ENCODE peak calls at places on chromosomes 6 and 20, in eight cellular contexts. U is NB4, D is esophagus squamous epithelium, K is transverse colon, A is uterus, E is heart left ventricle, W is IMR-90, H is spleen. R is an unnamed sample.
A peak's percentile ranks its signal among the peaks of the same experiment; 100 is the strongest.

GRCh38 chr6:2853766-2854393 is 12.2 kb upstream of the SERPINB1 start:
- DNase-seq in W (peak; percentile 89), K (peak; percentile 54), H (no peak), E (no peak), A (peak; percentile 52), D (no peak), U (peak; percentile 83), R (peak; percentile 23)

GRCh38 chr20:48350291-48350988 is 477.4 kb downstream of the PREX1 start:
- DNase-seq in K (no peak), A (no peak), E (no peak), D (no peak), H (no peak), U (peak; percentile 34), W (no peak), R (no peak)

GRCh38 chr20:50559856-50560623 is 49.9 kb downstream of the PTPN1 start:
- DNase-seq in K (no peak), A (no peak), D (no peak), U (no peak), H (no peak), W (no peak), E (no peak), R (no peak)

GRCh38 chr20:57480444-57481152 is 44.3 kb downstream of the CTCFL start:
- DNase-seq in D (no peak), E (no peak), H (peak; percentile 86), W (no peak), K (no peak), A (no peak), U (peak; percentile 94), R (no peak)

GRCh38 chr6:113381957-113382356 is 475.2 kb upstream of the MARCKS start:
- DNase-seq in E (peak; percentile 52), D (no peak), A (no peak), W (peak; percentile 75), H (no peak), U (peak; percentile 19), K (peak; percentile 14), R (peak; percentile 62)

GRCh38 chr20:17469631-17470030 is 61.5 kb downstream of the BFSP1 start:
- DNase-seq in A (no peak), E (no peak), U (no peak), H (no peak), W (no peak), K (no peak), D (no peak), R (no peak)

GRCh38 chr6:111944541-111944940 is 71.3 kb upstream of the FYN start:
- DNase-seq in U (no peak), W (no peak), D (no peak), K (no peak), A (no peak), E (no peak), H (no peak), R (no peak)

GRCh38 chr20:64196831-64197418 is 32.7 kb downstream of the MYT1 start:
- DNase-seq in E (no peak), H (no peak), D (no peak), U (no peak), K (no peak), A (no peak), W (no peak), R (no peak)

GRCh38 chr6:137794510-137795200 is 72.4 kb upstream of the TNFAIP3 start:
- DNase-seq in A (no peak), U (peak; percentile 63), W (no peak), D (no peak), H (no peak), K (no peak), E (no peak), R (no peak)
- H3K4me3 ChIP-seq in A (no peak overlapping the region), U (no peak overlapping the region), W (no peak overlapping the region), D (no peak overlapping the region), H (no peak overlapping the region), K (no peak overlapping the region), E (no peak overlapping the region), R (no peak overlapping the region)

GRCh38 chr6:32637219-32637880 is at the start of gene HLA-DQA1:
- DNase-seq in H (peak; percentile 77), D (no peak), A (no peak), U (no peak), W (no peak), E (peak; percentile 27), K (no peak), R (no peak)

GRCh38 chr6:32641122-32641521 is 3.9 kb downstream of the HLA-DQA1 start:
- DNase-seq in W (no peak), A (no peak), E (no peak), U (no peak), K (no peak), H (no peak), D (no peak), R (no peak)

GRCh38 chr6:32637883-32638282 is 677 bp downstream of the HLA-DQA1 start:
- DNase-seq in W (no peak), U (no peak), E (no peak), D (no peak), A (no peak), H (no peak), K (no peak), R (no peak)

GRCh38 chr6:32638521-32639219 is 1.5 kb downstream of the HLA-DQA1 start:
- DNase-seq in H (no peak), U (no peak), W (no peak), E (no peak), K (no peak), A (no peak), D (no peak), R (no peak)

GRCh38 chr6:32639440-32640394 is 2.5 kb downstream of the HLA-DQA1 start:
- DNase-seq in U (no peak), A (no peak), H (no peak), W (no peak), K (no peak), D (no peak), E (no peak), R (no peak)
- TF ChIP-seq POLR2A in U (no peak), A (no peak), H (no peak), W (no peak), K (no peak), D (no peak), E (no peak), R (no peak)

DNA sequence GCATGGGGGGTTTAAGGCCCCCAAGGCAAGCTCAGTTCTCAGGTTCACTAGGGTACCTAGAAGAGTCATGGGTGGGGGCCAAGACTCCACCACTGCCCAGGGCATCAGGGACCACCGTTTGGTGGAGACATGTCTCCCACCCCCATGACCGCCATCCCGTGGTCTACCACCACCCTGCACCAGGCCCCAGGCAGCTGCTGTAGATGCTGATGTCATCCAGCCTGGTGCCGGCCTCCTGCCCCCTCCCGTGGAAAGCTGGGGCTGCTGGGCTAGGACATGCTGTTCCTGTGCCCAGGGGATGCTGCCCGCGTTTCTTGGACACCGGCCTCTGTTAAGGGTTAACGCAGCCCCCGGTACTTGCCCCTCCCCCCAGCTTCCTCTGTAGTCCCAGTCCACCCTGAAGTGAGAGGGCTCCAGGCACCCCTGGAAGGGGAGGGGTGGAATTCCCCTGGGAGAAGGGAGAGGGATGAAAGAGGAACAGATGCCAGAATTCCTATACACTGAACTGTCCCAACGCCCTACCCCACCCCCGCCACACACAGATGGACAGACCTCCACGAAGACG is 587 bp downstream of the IP6K3 start:
- DNase-seq in U (peak; percentile 41), H (no peak), A (peak; percentile 81), K (peak; percentile 58), E (peak; percentile 83), D (no peak), W (peak; percentile 61), R (no peak)
- H3K4me3 ChIP-seq in U (no peak overlapping the region), H (peak overlapping the region; percentile 28), A (no peak overlapping the region), K (peak overlapping the region; percentile 6), E (peak overlapping the region; percentile 65), D (peak overlapping the region; percentile 12), W (no peak overlapping the region), R (peak overlapping the region; percentile 7)

GRCh38 chr20:43513298-43514061 is 6.0 kb downstream of the L3MBTL1 start:
- DNase-seq in H (peak; percentile 77), D (no peak), U (no peak), E (no peak), A (no peak), W (no peak), K (no peak), R (no peak)
- TF ChIP-seq POLR2A in H (no peak), D (no peak), U (peak; percentile 44), E (no peak), A (peak; percentile 35), W (no peak), K (peak; percentile 18), R (peak; percentile 47)

DNA sequence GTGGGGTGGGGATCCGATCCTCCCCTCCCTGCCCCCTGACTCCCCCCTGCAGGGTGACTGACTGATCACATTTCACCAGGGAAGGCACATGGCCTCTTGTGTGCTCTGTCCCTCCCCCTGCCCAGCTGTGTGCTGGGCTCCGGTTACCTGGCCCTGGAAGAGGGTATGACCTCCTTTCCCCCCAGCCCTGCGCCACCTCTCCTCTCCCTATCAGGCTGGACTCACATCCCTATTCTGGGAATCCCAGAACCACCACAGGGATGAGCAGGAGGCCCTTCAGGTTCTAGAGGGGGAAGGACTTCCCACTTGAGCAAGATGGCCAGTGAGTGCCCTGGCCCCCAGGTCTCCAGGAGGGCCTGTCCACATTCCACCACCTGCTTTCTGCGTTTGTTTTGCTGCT is 2.1 kb upstream of the IP6K3 start:
- DNase-seq in H (no peak), W (no peak), E (no peak), U (no peak), K (no peak), D (no peak), A (no peak), R (no peak)
- H3K4me3 ChIP-seq in H (no peak overlapping the region), W (no peak overlapping the region), E (no peak overlapping the region), U (no peak overlapping the region), K (no peak overlapping the region), D (no peak overlapping the region), A (no peak overlapping the region), R (no peak overlapping the region)

GRCh38 chr20:62066983-62067433 is 1.3 kb upstream of the TAF4 start:
- DNase-seq in D (no peak), U (no peak), H (peak; percentile 74), E (no peak), W (no peak), A (no peak), K (peak; percentile 46), R (no peak)
- TF ChIP-seq POLR2A in D (no peak), U (no peak), H (no peak), E (no peak), W (no peak), A (no peak), K (no peak), R (no peak)

GRCh38 chr6:4687656-4687988 is 88.6 kb upstream of the CDYL start:
- DNase-seq in H (no peak), E (no peak), U (no peak), W (no peak), D (no peak), K (no peak), A (no peak), R (no peak)

GRCh38 chr6:4693158-4693557 is 83.0 kb upstream of the CDYL start:
- DNase-seq in H (no peak), A (no peak), D (no peak), U (no peak), K (no peak), W (peak; percentile 72), E (no peak), R (no peak)

GRCh38 chr6:4692664-4693063 is 83.5 kb upstream of the CDYL start:
- DNase-seq in E (no peak), K (no peak), D (no peak), H (no peak), U (no peak), W (no peak), A (no peak), R (no peak)

GRCh38 chr6:4693566-4693965 is 82.6 kb upstream of the CDYL start:
- DNase-seq in U (peak; percentile 34), D (no peak), H (no peak), K (no peak), E (no peak), A (no peak), W (no peak), R (no peak)

GRCh38 chr6:4687989-4688947 is 87.9 kb upstream of the CDYL start:
- DNase-seq in W (peak; percentile 88), H (no peak), U (peak; percentile 88), E (no peak), K (no peak), A (no peak), D (no peak), R (no peak)
- H3K4me3 ChIP-seq in W (peak overlapping the region; percentile 40), H (no peak overlapping the region), U (peak overlapping the region; percentile 59), E (no peak overlapping the region), K (no peak overlapping the region), A (no peak overlapping the region), D (no peak overlapping the region), R (no peak overlapping the region)

R was measured in prostate gland.